ENCODE peak calls at places on chromosomes 4 and X, in eight cellular contexts. One of them, this sample, is unnamed.

GRCh38 chr4:76251448-76252270 is at the start of gene FAM47E:
- DNase-seq in left ventricle myocardium inferior: peak; percentile 76
- DNase-seq in AG09319: no peak
- DNase-seq in SW 1271: peak; percentile 41
- DNase-seq in activated T-helper 1 cell treated with Interleukin-2 at 50 U/mL for 16 hours: no peak
- DNase-seq in MV-4-11: no peak
- DNase-seq in glutamatergic neuron: peak; percentile 91
- DNase-seq in CD8-positive, alpha-beta memory T cell: peak; percentile 15
- DNase-seq in this sample: no peak

GRCh38 chrX:25873196-25873595 is 264.9 kb upstream of the MAGEB18 start:
- DNase-seq in left ventricle myocardium inferior: no peak
- DNase-seq in AG09319: no peak
- DNase-seq in SW 1271: no peak
- DNase-seq in activated T-helper 1 cell treated with Interleukin-2 at 50 U/mL for 16 hours: no peak
- DNase-seq in MV-4-11: no peak
- DNase-seq in glutamatergic neuron: no peak
- DNase-seq in CD8-positive, alpha-beta memory T cell: no peak
- DNase-seq in this sample: no peak

GRCh38 chr4:88803600-88804096 is 106.0 kb upstream of the NAP1L5 start:
- DNase-seq in left ventricle myocardium inferior: no peak
- DNase-seq in AG09319: peak; percentile 76
- DNase-seq in SW 1271: no peak
- DNase-seq in activated T-helper 1 cell treated with Interleukin-2 at 50 U/mL for 16 hours: no peak
- DNase-seq in MV-4-11: peak; percentile 94
- DNase-seq in glutamatergic neuron: no peak
- DNase-seq in CD8-positive, alpha-beta memory T cell: no peak
- DNase-seq in this sample: no peak

GRCh38 chr4:6198278-6198677 is 2.1 kb downstream of the JAKMIP1 start:
- DNase-seq in left ventricle myocardium inferior: no peak
- DNase-seq in AG09319: no peak
- DNase-seq in SW 1271: no peak
- DNase-seq in activated T-helper 1 cell treated with Interleukin-2 at 50 U/mL for 16 hours: no peak
- DNase-seq in MV-4-11: no peak
- DNase-seq in glutamatergic neuron: no peak
- DNase-seq in CD8-positive, alpha-beta memory T cell: peak; percentile 74
- DNase-seq in this sample: no peak

GRCh38 chr4:57424231-57424897 is 314.2 kb upstream of the IGFBP7 start:
- DNase-seq in left ventricle myocardium inferior: no peak
- DNase-seq in AG09319: peak; percentile 10
- DNase-seq in SW 1271: no peak
- DNase-seq in activated T-helper 1 cell treated with Interleukin-2 at 50 U/mL for 16 hours: no peak
- DNase-seq in MV-4-11: no peak
- DNase-seq in glutamatergic neuron: no peak
- DNase-seq in CD8-positive, alpha-beta memory T cell: no peak
- DNase-seq in this sample: no peak

GRCh38 chrX:134452591-134452990 is 7.4 kb upstream of the HPRT1 start:
- DNase-seq in left ventricle myocardium inferior: no peak
- DNase-seq in AG09319: no peak
- DNase-seq in SW 1271: no peak
- DNase-seq in activated T-helper 1 cell treated with Interleukin-2 at 50 U/mL for 16 hours: no peak
- DNase-seq in MV-4-11: no peak
- DNase-seq in glutamatergic neuron: no peak
- DNase-seq in CD8-positive, alpha-beta memory T cell: no peak
- DNase-seq in this sample: no peak

GRCh38 chr4:102299708-102300107 is 45.6 kb downstream of the SLC39A8 start:
- DNase-seq in left ventricle myocardium inferior: peak; percentile 11
- DNase-seq in AG09319: peak; percentile 18
- DNase-seq in SW 1271: peak; percentile 28
- DNase-seq in activated T-helper 1 cell treated with Interleukin-2 at 50 U/mL for 16 hours: no peak
- DNase-seq in MV-4-11: peak; percentile 40
- DNase-seq in glutamatergic neuron: no peak
- DNase-seq in CD8-positive, alpha-beta memory T cell: peak; percentile 1
- DNase-seq in this sample: no peak

GRCh38 chrX:81240701-81241100 is 38.8 kb downstream of the SH3BGRL start:
- DNase-seq in left ventricle myocardium inferior: no peak
- DNase-seq in AG09319: no peak
- DNase-seq in SW 1271: no peak
- DNase-seq in activated T-helper 1 cell treated with Interleukin-2 at 50 U/mL for 16 hours: no peak
- DNase-seq in MV-4-11: no peak
- DNase-seq in glutamatergic neuron: no peak
- DNase-seq in CD8-positive, alpha-beta memory T cell: no peak
- DNase-seq in this sample: no peak

GRCh38 chrX:124406294-124407013 is 60.1 kb downstream of the SH2D1A start:
- DNase-seq in left ventricle myocardium inferior: no peak
- DNase-seq in AG09319: peak; percentile 29
- DNase-seq in SW 1271: peak; percentile 39
- DNase-seq in activated T-helper 1 cell treated with Interleukin-2 at 50 U/mL for 16 hours: peak; percentile 7
- DNase-seq in MV-4-11: peak; percentile 30
- DNase-seq in glutamatergic neuron: peak; percentile 31
- DNase-seq in CD8-positive, alpha-beta memory T cell: peak; percentile 37
- DNase-seq in this sample: peak; percentile 1

GRCh38 chrX:65574356-65574755 is 39.8 kb upstream of the LAS1L start:
- DNase-seq in left ventricle myocardium inferior: no peak
- DNase-seq in AG09319: no peak
- DNase-seq in SW 1271: no peak
- DNase-seq in activated T-helper 1 cell treated with Interleukin-2 at 50 U/mL for 16 hours: no peak
- DNase-seq in MV-4-11: no peak
- DNase-seq in glutamatergic neuron: no peak
- DNase-seq in CD8-positive, alpha-beta memory T cell: no peak
- DNase-seq in this sample: no peak

GRCh38 chr4:104015680-104016079 is 295.9 kb upstream of the TACR3 start:
- DNase-seq in left ventricle myocardium inferior: no peak
- DNase-seq in AG09319: no peak
- DNase-seq in SW 1271: peak; percentile 8
- DNase-seq in activated T-helper 1 cell treated with Interleukin-2 at 50 U/mL for 16 hours: no peak
- DNase-seq in MV-4-11: no peak
- DNase-seq in glutamatergic neuron: no peak
- DNase-seq in CD8-positive, alpha-beta memory T cell: no peak
- DNase-seq in this sample: no peak

GRCh38 chrX:70033348-70033747 is 16.4 kb downstream of the AWAT2 start:
- DNase-seq in left ventricle myocardium inferior: no peak
- DNase-seq in AG09319: no peak
- DNase-seq in SW 1271: peak; percentile 5
- DNase-seq in activated T-helper 1 cell treated with Interleukin-2 at 50 U/mL for 16 hours: no peak
- DNase-seq in MV-4-11: peak; percentile 19
- DNase-seq in glutamatergic neuron: peak; percentile 41
- DNase-seq in CD8-positive, alpha-beta memory T cell: no peak
- DNase-seq in this sample: no peak

GRCh38 chr4:2852481-2852881 is 8.8 kb downstream of the ADD1 start:
- DNase-seq in left ventricle myocardium inferior: peak; percentile 63
- DNase-seq in AG09319: no peak
- DNase-seq in SW 1271: no peak
- DNase-seq in activated T-helper 1 cell treated with Interleukin-2 at 50 U/mL for 16 hours: no peak
- DNase-seq in MV-4-11: no peak
- DNase-seq in glutamatergic neuron: no peak
- DNase-seq in CD8-positive, alpha-beta memory T cell: peak; percentile 24
- DNase-seq in this sample: no peak

GRCh38 chrX:70183091-70183490 is 5.8 kb downstream of the DGAT2L6 start:
- DNase-seq in left ventricle myocardium inferior: no peak
- DNase-seq in AG09319: no peak
- DNase-seq in SW 1271: no peak
- DNase-seq in activated T-helper 1 cell treated with Interleukin-2 at 50 U/mL for 16 hours: no peak
- DNase-seq in MV-4-11: no peak
- DNase-seq in glutamatergic neuron: no peak
- DNase-seq in CD8-positive, alpha-beta memory T cell: no peak
- DNase-seq in this sample: no peak

GRCh38 chrX:1449581-1450149 is 3.0 kb downstream of the ASMTL start:
- DNase-seq in left ventricle myocardium inferior: no peak
- DNase-seq in AG09319: no peak
- DNase-seq in SW 1271: no peak
- DNase-seq in activated T-helper 1 cell treated with Interleukin-2 at 50 U/mL for 16 hours: no peak
- DNase-seq in MV-4-11: no peak
- DNase-seq in glutamatergic neuron: no peak
- DNase-seq in CD8-positive, alpha-beta memory T cell: no peak
- DNase-seq in this sample: no peak

GRCh38 chr4:79413486-79413885 is 5.5 kb upstream of the GK2 start:
- DNase-seq in left ventricle myocardium inferior: no peak
- DNase-seq in AG09319: no peak
- DNase-seq in SW 1271: no peak
- DNase-seq in activated T-helper 1 cell treated with Interleukin-2 at 50 U/mL for 16 hours: no peak
- DNase-seq in MV-4-11: no peak
- DNase-seq in glutamatergic neuron: no peak
- DNase-seq in CD8-positive, alpha-beta memory T cell: no peak
- DNase-seq in this sample: no peak

GRCh38 chr4:168304744-168305459 is 13.7 kb downstream of the DDX60 start:
- DNase-seq in left ventricle myocardium inferior: no peak
- DNase-seq in AG09319: peak; percentile 35
- DNase-seq in SW 1271: no peak
- DNase-seq in activated T-helper 1 cell treated with Interleukin-2 at 50 U/mL for 16 hours: no peak
- DNase-seq in MV-4-11: no peak
- DNase-seq in glutamatergic neuron: no peak
- DNase-seq in CD8-positive, alpha-beta memory T cell: no peak
- DNase-seq in this sample: no peak

GRCh38 chr4:21947768-21948346 is 715 bp downstream of the KCNIP4 start:
- DNase-seq in left ventricle myocardium inferior: no peak
- DNase-seq in AG09319: no peak
- DNase-seq in SW 1271: no peak
- DNase-seq in activated T-helper 1 cell treated with Interleukin-2 at 50 U/mL for 16 hours: no peak
- DNase-seq in MV-4-11: no peak
- DNase-seq in glutamatergic neuron: no peak
- DNase-seq in CD8-positive, alpha-beta memory T cell: no peak
- DNase-seq in this sample: no peak

GRCh38 chr4:156571146-156571545 is 400.5 kb downstream of the PDGFC start:
- DNase-seq in left ventricle myocardium inferior: peak; percentile 27
- DNase-seq in AG09319: no peak
- DNase-seq in SW 1271: no peak
- DNase-seq in activated T-helper 1 cell treated with Interleukin-2 at 50 U/mL for 16 hours: no peak
- DNase-seq in MV-4-11: no peak
- DNase-seq in glutamatergic neuron: no peak
- DNase-seq in CD8-positive, alpha-beta memory T cell: no peak
- DNase-seq in this sample: no peak

GRCh38 chr4:4854649-4855292 is 4.7 kb upstream of the MSX1 start:
- DNase-seq in left ventricle myocardium inferior: no peak
- DNase-seq in AG09319: no peak
- DNase-seq in SW 1271: no peak
- DNase-seq in activated T-helper 1 cell treated with Interleukin-2 at 50 U/mL for 16 hours: no peak
- DNase-seq in MV-4-11: no peak
- DNase-seq in glutamatergic neuron: peak; percentile 52
- DNase-seq in CD8-positive, alpha-beta memory T cell: no peak
- DNase-seq in this sample: no peak

GRCh38 chr4:46392421-46392820 is 2.5 kb upstream of the GABRA2 start:
- DNase-seq in left ventricle myocardium inferior: no peak
- DNase-seq in AG09319: no peak
- DNase-seq in SW 1271: no peak
- DNase-seq in activated T-helper 1 cell treated with Interleukin-2 at 50 U/mL for 16 hours: no peak
- DNase-seq in MV-4-11: no peak
- DNase-seq in glutamatergic neuron: no peak
- DNase-seq in CD8-positive, alpha-beta memory T cell: no peak
- DNase-seq in this sample: no peak

GRCh38 chr4:76373919-76374552 is 46.9 kb downstream of the CCDC158 start:
- DNase-seq in left ventricle myocardium inferior: no peak
- DNase-seq in AG09319: no peak
- DNase-seq in SW 1271: peak; percentile 2
- DNase-seq in activated T-helper 1 cell treated with Interleukin-2 at 50 U/mL for 16 hours: no peak
- DNase-seq in MV-4-11: no peak
- DNase-seq in glutamatergic neuron: no peak
- DNase-seq in CD8-positive, alpha-beta memory T cell: no peak
- DNase-seq in this sample: no peak

GRCh38 chrX:129145382-129145781 is 377.9 kb downstream of the SMARCA1 start:
- DNase-seq in left ventricle myocardium inferior: no peak
- DNase-seq in AG09319: no peak
- DNase-seq in SW 1271: no peak
- DNase-seq in activated T-helper 1 cell treated with Interleukin-2 at 50 U/mL for 16 hours: no peak
- DNase-seq in MV-4-11: no peak
- DNase-seq in glutamatergic neuron: peak; percentile 13
- DNase-seq in CD8-positive, alpha-beta memory T cell: no peak
- DNase-seq in this sample: no peak

GRCh38 chr4:102455750-102456149 is 45.4 kb upstream of the NFKB1 start:
- DNase-seq in left ventricle myocardium inferior: no peak
- DNase-seq in AG09319: no peak
- DNase-seq in SW 1271: no peak
- DNase-seq in activated T-helper 1 cell treated with Interleukin-2 at 50 U/mL for 16 hours: no peak
- DNase-seq in MV-4-11: no peak
- DNase-seq in glutamatergic neuron: no peak
- DNase-seq in CD8-positive, alpha-beta memory T cell: no peak
- DNase-seq in this sample: no peak

GRCh38 chrX:65690057-65690855 is 22.8 kb downstream of the MSN start:
- DNase-seq in left ventricle myocardium inferior: no peak
- DNase-seq in AG09319: no peak
- DNase-seq in SW 1271: peak; percentile 34
- DNase-seq in activated T-helper 1 cell treated with Interleukin-2 at 50 U/mL for 16 hours: no peak
- DNase-seq in MV-4-11: peak; percentile 45
- DNase-seq in glutamatergic neuron: no peak
- DNase-seq in CD8-positive, alpha-beta memory T cell: no peak
- DNase-seq in this sample: no peak

GRCh38 chr4:73759357-73759756 is 19.0 kb downstream of the CXCL8 start:
- DNase-seq in left ventricle myocardium inferior: no peak
- DNase-seq in AG09319: no peak
- DNase-seq in SW 1271: no peak
- DNase-seq in activated T-helper 1 cell treated with Interleukin-2 at 50 U/mL for 16 hours: no peak
- DNase-seq in MV-4-11: no peak
- DNase-seq in glutamatergic neuron: no peak
- DNase-seq in CD8-positive, alpha-beta memory T cell: no peak
- DNase-seq in this sample: no peak

GRCh38 chrX:75784689-75785491 is at the start of gene MAGEE2:
- DNase-seq in left ventricle myocardium inferior: peak; percentile 19
- DNase-seq in AG09319: no peak
- DNase-seq in SW 1271: no peak
- DNase-seq in activated T-helper 1 cell treated with Interleukin-2 at 50 U/mL for 16 hours: no peak
- DNase-seq in MV-4-11: no peak
- DNase-seq in glutamatergic neuron: no peak
- DNase-seq in CD8-positive, alpha-beta memory T cell: no peak
- DNase-seq in this sample: no peak

GRCh38 chrX:45200741-45201234 is at the start of gene DIPK2B:
- DNase-seq in left ventricle myocardium inferior: peak; percentile 16
- DNase-seq in AG09319: no peak
- DNase-seq in SW 1271: no peak
- DNase-seq in activated T-helper 1 cell treated with Interleukin-2 at 50 U/mL for 16 hours: no peak
- DNase-seq in MV-4-11: no peak
- DNase-seq in glutamatergic neuron: no peak
- DNase-seq in CD8-positive, alpha-beta memory T cell: no peak
- DNase-seq in this sample: no peak

GRCh38 chr4:41525129-41525528 is 12.8 kb upstream of the LIMCH1 start:
- DNase-seq in left ventricle myocardium inferior: no peak
- DNase-seq in AG09319: no peak
- DNase-seq in SW 1271: peak; percentile 82
- DNase-seq in activated T-helper 1 cell treated with Interleukin-2 at 50 U/mL for 16 hours: no peak
- DNase-seq in MV-4-11: peak; percentile 13
- DNase-seq in glutamatergic neuron: no peak
- DNase-seq in CD8-positive, alpha-beta memory T cell: no peak
- DNase-seq in this sample: no peak

GRCh38 chr4:140247237-140247636 is 93.3 kb upstream of the MAML3 start:
- DNase-seq in left ventricle myocardium inferior: no peak
- DNase-seq in AG09319: no peak
- DNase-seq in SW 1271: no peak
- DNase-seq in activated T-helper 1 cell treated with Interleukin-2 at 50 U/mL for 16 hours: no peak
- DNase-seq in MV-4-11: peak; percentile 56
- DNase-seq in glutamatergic neuron: no peak
- DNase-seq in CD8-positive, alpha-beta memory T cell: no peak
- DNase-seq in this sample: no peak

GRCh38 chr4:162323919-162324318 is 160.1 kb upstream of the FSTL5 start:
- DNase-seq in left ventricle myocardium inferior: no peak
- DNase-seq in AG09319: no peak
- DNase-seq in SW 1271: no peak
- DNase-seq in activated T-helper 1 cell treated with Interleukin-2 at 50 U/mL for 16 hours: no peak
- DNase-seq in MV-4-11: no peak
- DNase-seq in glutamatergic neuron: no peak
- DNase-seq in CD8-positive, alpha-beta memory T cell: no peak
- DNase-seq in this sample: no peak

GRCh38 chrX:23782455-23782854 is 518 bp upstream of the SAT1 start:
- DNase-seq in left ventricle myocardium inferior: no peak
- DNase-seq in AG09319: no peak
- DNase-seq in SW 1271: peak; percentile 30
- DNase-seq in activated T-helper 1 cell treated with Interleukin-2 at 50 U/mL for 16 hours: no peak
- DNase-seq in MV-4-11: no peak
- DNase-seq in glutamatergic neuron: no peak
- DNase-seq in CD8-positive, alpha-beta memory T cell: no peak
- DNase-seq in this sample: no peak

GRCh38 chrX:114532093-114532805 is 51.6 kb upstream of the HTR2C start:
- DNase-seq in left ventricle myocardium inferior: no peak
- DNase-seq in AG09319: no peak
- DNase-seq in SW 1271: no peak
- DNase-seq in activated T-helper 1 cell treated with Interleukin-2 at 50 U/mL for 16 hours: no peak
- DNase-seq in MV-4-11: peak; percentile 5
- DNase-seq in glutamatergic neuron: no peak
- DNase-seq in CD8-positive, alpha-beta memory T cell: no peak
- DNase-seq in this sample: no peak

This sample was measured in T-helper 22 cell.